ENCODE peak calls at places on chromosomes 16 and 17, in eight cellular contexts. V, W, U, O, G, I, P and X are unnamed samples.

GRCh38 chr17:32671891-32672290 is 185.1 kb downstream of the CDK5R1 start:
- ATAC-seq in V (no peak), W (no peak), U (no peak), O (no peak), G (no peak), I (no peak), P (no peak), X (no peak)

GRCh38 chr16:66551362-66551761 is 1.0 kb upstream of the CKLF start:
- ATAC-seq in V (no peak), W (no peak), U (no peak), O (peak; percentile 49), G (no peak), I (no peak), P (no peak), X (no peak)

GRCh38 chr17:17130077-17130844 is 75.9 kb downstream of the PLD6 start:
- ATAC-seq in V (no peak), W (no peak), U (no peak), O (no peak), G (no peak), I (no peak), P (no peak), X (no peak)

GRCh38 chr17:565506-565905 is 149.1 kb downstream of the VPS53 start:
- ATAC-seq in V (no peak), W (no peak), U (no peak), O (no peak), G (no peak), I (no peak), P (no peak), X (no peak)

GRCh38 chr16:73536931-73537330 is 489.0 kb upstream of the ZFHX3 start:
- ATAC-seq in V (no peak), W (no peak), U (no peak), O (no peak), G (no peak), I (no peak), P (no peak), X (no peak)

GRCh38 chr16:73323880-73324279 is 276.0 kb upstream of the ZFHX3 start:
- ATAC-seq in V (no peak), W (no peak), U (no peak), O (no peak), G (no peak), I (no peak), P (no peak), X (no peak)

GRCh38 chr17:48074322-48075054 is 26.3 kb downstream of the NFE2L1 start:
- ATAC-seq in V (peak; percentile 86), W (peak; percentile 91), U (peak; percentile 80), O (peak; percentile 84), G (no peak), I (peak; percentile 80), P (peak; percentile 75), X (peak; percentile 82)

GRCh38 chr16:15649727-15650018 is 372 bp upstream of the NDE1 start:
- ATAC-seq in V (no peak), W (no peak), U (peak; percentile 7), O (no peak), G (no peak), I (no peak), P (peak; percentile 2), X (no peak)

GRCh38 chr17:76671912-76672262 is 28.3 kb upstream of the ST6GALNAC1 start:
- ATAC-seq in V (peak; percentile 1), W (peak; percentile 12), U (peak; percentile 31), O (peak; percentile 18), G (no peak), I (peak; percentile 1), P (peak; percentile 6), X (peak; percentile 13)

GRCh38 chr16:11621539-11621919 is 34.8 kb upstream of the LITAF start:
- ATAC-seq in V (no peak), W (no peak), U (no peak), O (no peak), G (no peak), I (no peak), P (peak; percentile 43), X (peak; percentile 20)

DNA sequence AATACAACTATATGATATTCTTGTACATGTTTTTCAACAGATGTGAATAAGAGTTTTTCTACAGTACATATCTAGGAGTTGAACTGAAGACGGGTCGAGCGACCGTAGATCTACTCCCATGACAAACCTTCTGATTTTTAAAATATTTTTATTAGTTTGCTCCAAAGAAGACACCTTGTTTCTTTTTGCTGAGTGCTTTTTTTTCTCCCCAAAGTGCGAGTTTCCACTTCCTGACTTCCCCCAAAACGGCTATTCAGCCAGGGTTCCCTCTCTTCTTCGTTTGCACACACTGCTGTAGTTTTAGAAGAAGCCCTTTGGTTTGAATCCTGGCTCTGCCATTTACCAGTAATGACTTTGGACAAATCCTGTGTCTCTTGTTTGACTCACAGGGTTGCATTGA is 241.7 kb upstream of the MAF start:
- ATAC-seq in V (no peak), W (no peak), U (no peak), O (no peak), G (no peak), I (no peak), P (no peak), X (no peak)
- H3K4me1 ChIP-seq in V (peaks cover 3% of the 10 kb centered on the region), W (no peaks in the 10 kb centered on the region), U (no peaks in the 10 kb centered on the region), O (peaks cover 25% of the 10 kb centered on the region), G (no peaks in the 10 kb centered on the region), I (no peaks in the 10 kb centered on the region), P (no peaks in the 10 kb centered on the region), X (no peaks in the 10 kb centered on the region)

GRCh38 chr16:25692734-25693508 is 1.2 kb downstream of the HS3ST4 start:
- ATAC-seq in V (no peak), W (no peak), U (no peak), O (no peak), G (no peak), I (no peak), P (no peak), X (no peak)
- H3K27me3 ChIP-seq in V (peaks cover 18% of the 10 kb centered on the region), W (peaks cover 4% of the 10 kb centered on the region), U (peaks cover 42% of the 10 kb centered on the region), O (peaks cover 14% of the 10 kb centered on the region), G (peaks cover 41% of the 10 kb centered on the region), I (peaks cover 62% of the 10 kb centered on the region), P (peaks cover 66% of the 10 kb centered on the region), X (peaks cover 96% of the 10 kb centered on the region)

DNA sequence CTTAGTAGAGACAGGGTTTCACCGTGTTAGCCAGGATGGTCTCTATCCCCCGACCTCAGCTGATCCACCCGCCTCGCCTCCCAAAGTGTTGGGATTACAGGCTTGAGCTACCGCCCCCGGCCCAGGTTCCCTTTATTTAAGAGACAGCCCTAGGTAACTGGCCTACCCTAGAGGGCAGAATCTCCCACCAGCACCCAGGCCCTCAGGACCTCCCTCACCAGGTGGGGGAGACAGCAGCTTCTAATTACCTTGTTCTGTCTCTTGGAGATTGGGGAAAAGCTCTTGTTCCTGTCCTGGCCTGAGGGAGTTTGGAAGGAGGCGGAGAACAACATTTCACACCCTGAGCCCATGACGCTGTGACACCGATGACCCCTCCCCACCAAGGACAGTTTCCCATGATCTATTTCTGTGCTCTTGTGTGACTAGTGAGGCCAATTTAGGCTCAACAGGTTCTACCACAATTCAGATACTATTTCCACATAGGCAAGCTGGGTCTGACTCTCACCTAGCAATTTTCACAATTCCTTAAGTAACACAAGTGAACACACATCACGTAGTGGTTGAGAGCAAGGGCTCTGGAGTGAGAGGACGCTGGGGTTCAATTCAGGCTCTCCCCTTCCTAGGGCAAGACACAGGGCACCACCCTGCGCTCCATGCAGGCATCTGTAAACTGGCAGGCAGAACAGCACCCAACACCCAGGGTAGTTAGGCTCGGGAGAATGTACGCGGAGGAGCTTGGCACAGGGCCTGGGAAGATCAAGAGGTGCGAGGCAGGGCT is 20.4 kb downstream of the HDAC5 start:
- ATAC-seq in V (peak; percentile 50), W (no peak), U (peak; percentile 72), O (no peak), G (no peak), I (peak; percentile 44), P (no peak), X (peak; percentile 34)
- H3K4me1 ChIP-seq in V (peaks cover 23% of the 10 kb centered on the region), W (no peaks in the 10 kb centered on the region), U (peaks cover 91% of the 10 kb centered on the region), O (peaks cover 10% of the 10 kb centered on the region), G (no peaks in the 10 kb centered on the region), I (peaks cover 61% of the 10 kb centered on the region), P (no peaks in the 10 kb centered on the region), X (peaks cover 96% of the 10 kb centered on the region)

GRCh38 chr16:86519007-86519648 is 8.8 kb downstream of the FOXF1 start:
- ATAC-seq in V (no peak), W (no peak), U (no peak), O (peak; percentile 11), G (no peak), I (no peak), P (no peak), X (no peak)

GRCh38 chr16:86519649-86520316 is 9.5 kb downstream of the FOXF1 start:
- ATAC-seq in V (peak; percentile 53), W (peak; percentile 56), U (peak; percentile 54), O (peak; percentile 76), G (peak; percentile 49), I (peak; percentile 32), P (no peak), X (peak; percentile 20)

GRCh38 chr16:86521236-86522197 is 11.2 kb downstream of the FOXF1 start:
- ATAC-seq in V (no peak), W (no peak), U (no peak), O (no peak), G (no peak), I (no peak), P (no peak), X (no peak)

GRCh38 chr16:86522639-86523038 is 12.3 kb downstream of the FOXF1 start:
- ATAC-seq in V (no peak), W (no peak), U (no peak), O (no peak), G (no peak), I (no peak), P (no peak), X (no peak)

GRCh38 chr16:86520317-86521210 is 10.2 kb downstream of the FOXF1 start:
- ATAC-seq in V (no peak), W (no peak), U (no peak), O (no peak), G (no peak), I (no peak), P (no peak), X (no peak)
- H3K27me3 ChIP-seq in V (no peaks in the 10 kb centered on the region), W (peaks cover 32% of the 10 kb centered on the region), U (peaks cover 72% of the 10 kb centered on the region), O (peaks cover 4% of the 10 kb centered on the region), G (peaks cover 46% of the 10 kb centered on the region), I (peaks cover 64% of the 10 kb centered on the region), P (peaks cover 92% of the 10 kb centered on the region), X (peaks cover 21% of the 10 kb centered on the region)

GRCh38 chr16:85435298-85435697 is 177.8 kb upstream of the GSE1 start:
- ATAC-seq in V (no peak), W (no peak), U (no peak), O (no peak), G (no peak), I (no peak), P (no peak), X (no peak)
- H3K4me1 ChIP-seq in V (no peaks in the 10 kb centered on the region), W (no peaks in the 10 kb centered on the region), U (peaks cover 9% of the 10 kb centered on the region), O (no peaks in the 10 kb centered on the region), G (no peaks in the 10 kb centered on the region), I (peaks cover 12% of the 10 kb centered on the region), P (no peaks in the 10 kb centered on the region), X (peaks cover 12% of the 10 kb centered on the region)

DNA sequence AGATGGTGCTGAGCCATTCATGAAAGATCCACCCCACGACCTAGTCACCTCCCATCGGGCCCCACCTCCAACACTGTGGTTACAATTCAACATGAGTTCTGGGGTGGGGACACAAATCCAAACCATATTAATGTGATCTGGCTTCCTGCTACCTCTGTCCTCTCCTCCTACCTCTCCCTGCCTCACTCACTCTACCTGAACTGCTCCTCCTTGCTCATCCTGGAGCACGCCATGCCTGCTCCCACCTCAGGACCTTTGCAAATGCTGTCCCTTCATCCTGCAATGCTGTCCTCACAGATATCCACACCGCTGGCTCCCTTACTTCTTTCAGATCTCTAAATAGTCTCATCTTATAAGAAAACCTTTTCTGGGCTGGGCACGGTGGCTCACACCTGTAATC is 10.8 kb upstream of the SLC13A5 start:
- ATAC-seq in V (no peak), W (no peak), U (no peak), O (no peak), G (no peak), I (no peak), P (no peak), X (no peak)
- H3K27me3 ChIP-seq in V (no peaks in the 10 kb centered on the region), W (peaks cover 10% of the 10 kb centered on the region), U (peaks cover 4% of the 10 kb centered on the region), O (no peaks in the 10 kb centered on the region), G (peaks cover 15% of the 10 kb centered on the region), I (peaks cover under 1% of the 10 kb centered on the region), P (no peaks in the 10 kb centered on the region), X (peaks cover 44% of the 10 kb centered on the region)